ENCODE peak calls at places on chromosomes 16 and 17, in nine cellular contexts. G is stomach, J is GM23338, M is HCT116, Q is Panc1, Y is GM12878, U is transverse colon, Z is H1, I is SK-N-SH. S is an unnamed sample. For H3K27me3, the result is how much of the 10 kb centered on the place peaks cover.

GRCh38 chr16:66618588-66618987 is 14.1 kb downstream of the CMTM3 start:
- DNase-seq in Q (peak), M (peak), I (no peak), Y (no peak), U (no peak), J (no peak), Z (no peak), G (no peak), S (no peak)

GRCh38 chr17:57644311-57644710 is 100.8 kb downstream of the CCDC182 start:
- DNase-seq in J (no peak), M (no peak), U (no peak), I (no peak), Q (no peak), G (no peak), Y (no peak), Z (no peak), S (no peak)

GRCh38 chr17:79534851-79535727 is 75.8 kb downstream of the RBFOX3 start:
- DNase-seq in M (no peak), J (no peak), Z (no peak), U (no peak), I (no peak), Y (no peak), Q (no peak), G (no peak), S (peak)

GRCh38 chr16:56618138-56618537 is 7.4 kb upstream of the MT1E start:
- DNase-seq in J (no peak), G (no peak), M (no peak), I (no peak), Q (no peak), Y (no peak), U (no peak), Z (no peak), S (no peak)

GRCh38 chr16:15493416-15494181 is 59.2 kb downstream of the BMERB1 start:
- DNase-seq in Y (no peak), J (no peak), U (no peak), G (no peak), M (no peak), Q (no peak), Z (no peak), I (no peak), S (no peak)

GRCh38 chr17:1958134-1958881 is 66.8 kb downstream of the RTN4RL1 start:
- DNase-seq in U (no peak), J (no peak), Q (no peak), Y (no peak), M (no peak), I (no peak), Z (no peak), G (no peak), S (no peak)

GRCh38 chr17:52212851-52213250 is 54.3 kb upstream of the CA10 start:
- DNase-seq in Z (no peak), I (no peak), Y (no peak), G (no peak), M (no peak), U (no peak), J (no peak), Q (no peak), S (no peak)

GRCh38 chr16:1471569-1472194 is 3.1 kb downstream of the CLCN7 start:
- DNase-seq in J (no peak), U (no peak), Q (no peak), Z (peak), G (no peak), I (no peak), Y (no peak), M (no peak), S (no peak)

GRCh38 chr17:80649672-80650338 is 105.2 kb downstream of the RPTOR start:
- DNase-seq in Y (no peak), I (peak), Q (no peak), J (peak), Z (peak), M (peak), G (no peak), U (no peak), S (no peak)

GRCh38 chr16:57352636-57353047 is 5.9 kb upstream of the CCL22 start:
- DNase-seq in G (peak), M (no peak), Z (no peak), Q (no peak), U (no peak), I (no peak), Y (no peak), J (no peak), S (no peak)

GRCh38 chr16:81140930-81141780 is 45.0 kb upstream of the GCSH start:
- DNase-seq in I (no peak), U (no peak), Q (no peak), Y (no peak), Z (peak), G (no peak), J (peak), M (peak), S (peak)

DNA sequence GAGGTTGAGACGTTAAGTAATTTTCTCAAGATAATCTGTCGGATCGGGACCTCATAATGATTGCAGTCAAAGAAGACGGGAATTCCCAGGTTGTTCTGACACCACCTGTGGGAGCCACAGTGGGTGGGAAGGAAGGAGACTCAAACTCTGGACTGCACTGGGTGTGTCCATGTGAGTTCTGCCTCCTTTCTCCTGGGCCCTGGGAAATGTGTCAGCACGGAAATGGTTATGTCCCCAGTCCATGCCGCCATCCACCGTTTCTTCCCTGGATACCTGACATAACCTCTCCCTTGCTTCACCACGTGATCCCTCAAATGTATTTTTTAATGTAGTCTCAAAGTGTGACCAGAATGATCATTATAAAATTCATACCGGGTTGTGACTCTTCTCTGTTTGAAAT is 819.8 kb upstream of the EEF2KMT start:
- DNase-seq in G (no peak), M (no peak), U (peak), J (no peak), Q (no peak), Y (no peak), I (no peak), Z (no peak), S (no peak)
- H3K27me3 ChIP-seq in G (under half), M (under half), U (under half), J (under half), Q (under half), Y (under half), I (under half), Z (under half), S (under half)

DNA sequence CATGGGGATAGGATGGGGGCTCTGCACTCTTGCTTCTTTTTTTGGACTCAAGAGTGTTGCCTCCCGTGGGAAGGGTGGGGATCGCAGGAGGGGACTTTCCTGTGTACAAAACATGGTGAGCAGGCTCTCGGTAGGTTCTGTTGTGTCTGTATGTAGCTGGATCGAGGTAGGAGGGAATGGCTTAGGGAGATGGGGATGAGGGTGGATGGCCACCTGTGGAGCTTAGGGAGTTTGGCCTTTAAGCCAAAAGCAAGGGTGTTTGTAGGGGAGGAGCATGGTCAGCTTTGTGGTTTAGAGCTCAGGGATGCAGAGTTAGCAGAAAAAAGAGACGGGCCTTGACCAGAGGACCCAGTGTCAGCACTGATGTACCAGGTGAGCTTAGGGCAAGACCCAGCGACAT is 11.0 kb upstream of the EDC4 start:
- DNase-seq in I (no peak), M (no peak), J (no peak), U (no peak), Z (no peak), G (no peak), Y (no peak), Q (no peak), S (no peak)
- H3K27ac ChIP-seq in I (no peak), M (no peak), J (no peak), U (no peak), Z (no peak), G (no peak), Y (no peak), Q (no peak), S (no peak)

GRCh38 chr16:20175358-20175757 is 101.7 kb upstream of the GPR139 start:
- DNase-seq in Y (peak), G (no peak), J (peak), U (no peak), I (no peak), Z (no peak), M (no peak), Q (no peak), S (no peak)
- TF ChIP-seq POLR2AphosphoS5 in Y (no peak), G (no peak), J (no peak), U (no peak), I (no peak), Z (no peak), M (no peak), Q (no peak), S (no peak)

GRCh38 chr17:65185060-65185459 is 47.9 kb downstream of the RGS9 start:
- DNase-seq in I (peak), Z (no peak), Y (no peak), U (no peak), M (no peak), Q (no peak), G (no peak), J (no peak), S (no peak)
- H3K27me3 ChIP-seq in I (under half), Z (under half), Y (under half), U (under half), M (under half), Q (under half), G (under half), J (under half), S (under half)

DNA sequence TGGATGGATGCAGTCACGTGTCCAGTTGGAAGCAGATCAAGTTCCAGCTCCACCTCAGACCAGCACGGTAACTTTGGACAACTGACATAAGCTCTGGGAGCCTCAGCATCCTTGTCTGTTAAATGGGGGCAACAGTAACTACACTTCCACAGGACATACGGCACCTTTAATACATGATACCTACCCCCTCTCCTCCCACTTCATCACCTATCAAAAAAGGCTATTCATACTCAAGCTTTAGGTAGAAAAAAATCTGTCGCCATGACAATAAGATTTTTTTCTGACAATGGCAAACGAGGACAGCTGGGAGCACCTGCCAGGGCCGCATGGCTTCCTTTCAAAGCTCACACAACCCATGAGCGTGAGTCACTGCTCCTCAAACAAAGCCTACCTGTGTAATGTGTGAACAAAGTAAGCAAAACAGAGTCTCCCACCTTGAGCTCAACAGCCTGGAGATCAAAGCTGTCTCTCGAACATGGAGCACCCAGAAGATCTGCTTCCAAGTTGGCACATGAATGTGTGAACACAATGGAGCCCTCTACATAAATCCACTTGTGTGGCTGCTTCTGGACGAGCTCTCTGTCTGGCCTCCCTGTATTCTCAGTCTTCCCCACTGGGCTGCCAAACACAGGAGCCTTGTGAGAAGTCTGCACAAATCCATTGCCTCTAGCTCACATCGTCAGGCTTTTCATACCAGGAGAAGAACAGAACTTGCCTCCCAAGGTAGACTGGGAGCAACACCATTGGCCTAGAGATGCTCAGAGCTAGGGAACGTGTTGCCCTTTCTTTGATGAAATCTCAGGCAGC is 459.7 kb downstream of the SOX9 start:
- DNase-seq in Y (no peak), Q (no peak), J (no peak), G (peak), U (peak), Z (no peak), I (no peak), M (no peak), S (no peak)
- H3K27ac ChIP-seq in Y (no peak), Q (peak), J (no peak), G (peak), U (peak), Z (no peak), I (no peak), M (no peak), S (no peak)

GRCh38 chr17:76723812-76724211 is 2.6 kb downstream of the JMJD6 start:
- DNase-seq in G (no peak), J (no peak), Z (no peak), Q (no peak), I (no peak), Y (no peak), M (no peak), U (no peak), S (no peak)

GRCh38 chr17:76726766-76727718 is at the start of gene METTL23:
- DNase-seq in J (peak), Z (peak), U (peak), G (peak), Q (no peak), Y (no peak), M (no peak), I (peak), S (peak)

GRCh38 chr17:76726231-76726765 is at the start of gene JMJD6:
- DNase-seq in Q (peak), M (peak), U (peak), G (peak), Z (peak), J (peak), I (peak), Y (peak), S (peak)

GRCh38 chr17:76727745-76728456 is 1.3 kb downstream of the METTL23 start:
- DNase-seq in J (no peak), Z (no peak), Y (peak), G (no peak), I (no peak), U (peak), M (no peak), Q (no peak), S (no peak)

GRCh38 chr17:76725580-76726230 is 701 bp downstream of the JMJD6 start:
- DNase-seq in Z (no peak), Y (no peak), Q (no peak), I (peak), J (peak), U (peak), M (no peak), G (peak), S (peak)
- TF ChIP-seq POLR2AphosphoS5 in Z (no peak), Y (no peak), Q (no peak), I (no peak), J (no peak), U (no peak), M (no peak), G (peak), S (peak)